ENCODE peak calls at places on chromosomes 7 and 10, in six cellular contexts. L is EH, U is HTR-8/SVneo, D is Caki2, P is A549, Q is germinal center. F is an unnamed sample.

GRCh38 chr7:25753837-25754236 is 398.2 kb upstream of the NFE2L3 start:
- DNase-seq in L (no peak), U (no peak), D (no peak), P (no peak), Q (no peak), F (no peak)

GRCh38 chr10:97532935-97533671 is 34.4 kb downstream of the UBTD1 start:
- DNase-seq in L (peak), U (peak), D (peak), P (peak), Q (no peak), F (peak)

GRCh38 chr7:153529651-153530165 is 522.5 kb upstream of the DPP6 start:
- DNase-seq in L (no peak), U (no peak), D (no peak), P (no peak), Q (no peak), F (no peak)

GRCh38 chr10:30228638-30229037 is 120.4 kb downstream of the MTPAP start:
- DNase-seq in L (no peak), U (no peak), D (no peak), P (no peak), Q (no peak), F (no peak)

GRCh38 chr7:133023370-133024075 is 58.4 kb downstream of the CHCHD3 start:
- DNase-seq in L (peak), U (no peak), D (no peak), P (no peak), Q (no peak), F (no peak)

GRCh38 chr10:16643502-16643901 is 121.8 kb upstream of the C1QL3 start:
- DNase-seq in L (no peak), U (no peak), D (no peak), P (no peak), Q (no peak), F (no peak)

GRCh38 chr7:37322831-37323230 is 125.8 kb downstream of the ELMO1 start:
- DNase-seq in L (no peak), U (no peak), D (no peak), P (no peak), Q (no peak), F (no peak)

GRCh38 chr10:97888641-97889262 is 39.1 kb downstream of the GOLGA7B start:
- DNase-seq in L (peak), U (peak), D (peak), P (peak), Q (no peak), F (peak)

GRCh38 chr10:97117372-97117771 is 68.4 kb downstream of the SLIT1 start:
- DNase-seq in L (no peak), U (no peak), D (no peak), P (peak), Q (no peak), F (no peak)

GRCh38 chr7:54542920-54543539 is 855 bp downstream of the VSTM2A start:
- DNase-seq in L (peak), U (no peak), D (peak), P (no peak), Q (no peak), F (peak)

GRCh38 chr10:110206988-110207804 is at the start of gene MXI1:
- DNase-seq in L (peak), U (no peak), D (peak), P (peak), Q (peak), F (peak)

GRCh38 chr10:73646598-73647041 is 5.3 kb upstream of the MYOZ1 start:
- DNase-seq in L (no peak), U (no peak), D (no peak), P (no peak), Q (no peak), F (no peak)

GRCh38 chr7:130356760-130357611 is 12.4 kb downstream of the CPA5 start:
- DNase-seq in L (peak), U (peak), D (peak), P (peak), Q (no peak), F (peak)

GRCh38 chr10:28429573-28430216 is 103.2 kb upstream of the WAC start:
- DNase-seq in L (peak), U (no peak), D (peak), P (no peak), Q (no peak), F (peak)

GRCh38 chr10:122139627-122140151 is 131.4 kb upstream of the BTBD16 start:
- DNase-seq in L (peak), U (no peak), D (no peak), P (no peak), Q (no peak), F (peak)

GRCh38 chr10:110215286-110215685 is 7.9 kb downstream of the MXI1 start:
- DNase-seq in L (no peak), U (no peak), D (no peak), P (no peak), Q (no peak), F (no peak)

GRCh38 chr10:98638920-98639319 is 192.2 kb upstream of the HPS1 start:
- DNase-seq in L (no peak), U (no peak), D (no peak), P (no peak), Q (no peak), F (no peak)

GRCh38 chr7:31114593-31115343 is 62.7 kb downstream of the ADCYAP1R1 start:
- DNase-seq in L (peak), U (no peak), D (peak), P (no peak), Q (no peak), F (peak)

GRCh38 chr7:15459018-15459621 is 102.7 kb downstream of the AGMO start:
- DNase-seq in L (peak), U (no peak), D (no peak), P (no peak), Q (no peak), F (no peak)

GRCh38 chr7:76343931-76344321 is 14.9 kb downstream of the YWHAG start:
- DNase-seq in L (no peak), U (no peak), D (no peak), P (no peak), Q (no peak), F (no peak)

GRCh38 chr10:132884691-132885271 is 57.6 kb downstream of the CFAP46 start:
- DNase-seq in L (no peak), U (no peak), D (no peak), P (no peak), Q (no peak), F (no peak)

GRCh38 chr10:114266521-114266920 is 27.5 kb downstream of the VWA2 start:
- DNase-seq in L (no peak), U (peak), D (no peak), P (no peak), Q (no peak), F (no peak)

GRCh38 chr10:17504547-17505245 is 50.3 kb upstream of the ST8SIA6 start:
- DNase-seq in L (peak), U (no peak), D (peak), P (no peak), Q (no peak), F (peak)

F was measured in mesenchymal stem cell.